ENCODE peak calls at places on chromosomes 6 and 20, in seven cellular contexts. X is activated CD8-positive, alpha-beta memory T cell treated with anti-CD3 and anti-CD28 coated beads for 4 hours; N is AG08396; P is cardiac fibroblast; E is NCI-H187; Z is lower lobe of right lung; V is activated CD4-positive, alpha-beta T cell treated with anti-CD3 and anti-CD28 coated beads, Interleukin-2, amount 50 U/mL, for 24 hours. B is an unnamed sample.

GRCh38 chr20:58851221-58851968 is 693 bp upstream of the GNAS-AS1 start:
- DNase-seq in N (no peak), X (no peak), Z (no peak), E (no peak), P (no peak), V (no peak), B (no peak)

GRCh38 chr6:33295621-33296369 is 2.9 kb downstream of the RGL2 start:
- DNase-seq in N (no peak), X (no peak), P (no peak), E (no peak), Z (no peak), V (no peak), B (no peak)

GRCh38 chr6:170162011-170162770 is 128.7 kb downstream of the DLL1 start:
- DNase-seq in X (no peak), Z (peak; percentile 39), V (no peak), P (no peak), N (no peak), E (no peak), B (no peak)

GRCh38 chr6:3798211-3798909 is 46.8 kb upstream of the PXDC1 start:
- DNase-seq in N (no peak), Z (no peak), P (no peak), X (no peak), E (peak; percentile 90), V (no peak), B (no peak)

GRCh38 chr6:21305827-21306469 is 287.6 kb upstream of the SOX4 start:
- DNase-seq in N (no peak), P (peak; percentile 84), E (no peak), V (no peak), X (no peak), Z (no peak), B (peak; percentile 75)

GRCh38 chr6:159012201-159012600 is 12.2 kb upstream of the RSPH3 start:
- DNase-seq in E (no peak), N (no peak), Z (no peak), P (peak; percentile 14), V (no peak), X (no peak), B (no peak)

GRCh38 chr6:139857143-139857542 is 482.7 kb upstream of the CITED2 start:
- DNase-seq in N (no peak), X (no peak), E (no peak), P (no peak), Z (no peak), V (no peak), B (no peak)

GRCh38 chr6:35552285-35552917 is 39.7 kb upstream of the TULP1 start:
- DNase-seq in N (peak; percentile 43), X (peak; percentile 24), V (peak; percentile 45), E (peak; percentile 37), Z (peak; percentile 51), P (no peak), B (no peak)

GRCh38 chr6:115570326-115570725 is 490.4 kb downstream of the FRK start:
- DNase-seq in Z (no peak), X (no peak), V (no peak), E (no peak), P (no peak), N (peak; percentile 41), B (no peak)

GRCh38 chr6:38427492-38428210 is 212.1 kb downstream of the BTBD9 start:
- DNase-seq in N (no peak), X (no peak), Z (no peak), V (no peak), P (no peak), E (no peak), B (no peak)

GRCh38 chr6:105097288-105097687 is 82.5 kb downstream of the POPDC3 start:
- DNase-seq in P (no peak), Z (peak; percentile 65), V (no peak), E (no peak), X (no peak), N (no peak), B (peak; percentile 72)

GRCh38 chr6:46796842-46797241 is 3.7 kb downstream of the MEP1A start:
- DNase-seq in Z (no peak), V (no peak), P (no peak), X (no peak), E (no peak), N (no peak), B (peak; percentile 39)

GRCh38 chr6:148926478-148926877 is 179.6 kb downstream of the UST start:
- DNase-seq in X (no peak), P (no peak), E (no peak), Z (no peak), V (no peak), N (no peak), B (peak; percentile 1)

GRCh38 chr6:157092736-157093135 is 230.6 kb downstream of the TMEM242 start:
- DNase-seq in N (no peak), P (peak; percentile 57), X (no peak), E (peak; percentile 76), V (no peak), Z (no peak), B (no peak)

GRCh38 chr6:56482525-56482924 is 160.2 kb downstream of the DST start:
- DNase-seq in Z (no peak), E (no peak), P (no peak), N (no peak), V (no peak), X (no peak), B (no peak)

GRCh38 chr6:89970072-89970471 is 75.8 kb downstream of the GJA10 start:
- DNase-seq in N (no peak), E (no peak), X (no peak), P (no peak), Z (no peak), V (no peak), B (no peak)

GRCh38 chr6:147751232-147751631 is 242.7 kb downstream of the SAMD5 start:
- DNase-seq in E (no peak), N (no peak), V (no peak), X (no peak), P (no peak), Z (no peak), B (no peak)

GRCh38 chr6:72418495-72418894 is 203.4 kb upstream of the KCNQ5 start:
- DNase-seq in E (no peak), N (peak; percentile 39), V (no peak), P (peak; percentile 39), X (no peak), Z (no peak), B (no peak)

GRCh38 chr20:7272512-7272911 is 505.0 kb downstream of the BMP2 start:
- DNase-seq in P (no peak), X (no peak), N (no peak), Z (no peak), E (no peak), V (no peak), B (peak; percentile 18)

GRCh38 chr6:13725570-13725969 is 13.9 kb upstream of the RANBP9 start:
- DNase-seq in Z (no peak), P (no peak), N (no peak), V (peak; percentile 47), X (no peak), E (no peak), B (peak; percentile 88)

GRCh38 chr6:166615059-166615770 is 11.8 kb downstream of the RPS6KA2 start:
- DNase-seq in E (no peak), P (peak; percentile 60), V (no peak), Z (no peak), N (no peak), X (no peak), B (no peak)

B was measured in MCF 10A.